ENCODE peak calls at places on chromosomes 7 and 10, in four cellular contexts. S is right lobe of liver, B is H9, D is stomach. J is an unnamed sample.

GRCh38 chr7:44484482-44485313 is 5.8 kb downstream of the NUDCD3 start:
- DNase-seq in S (no peak), B (no peak), D (no peak), J (no peak)

GRCh38 chr7:130358471-130358870 is 13.9 kb downstream of the CPA5 start:
- DNase-seq in S (no peak), B (no peak), D (no peak), J (no peak)

GRCh38 chr7:30470783-30471182 is 7.8 kb downstream of the NOD1 start:
- DNase-seq in S (no peak), B (no peak), D (no peak), J (peak)

GRCh38 chr7:104627516-104627915 is 299.1 kb downstream of the LHFPL3 start:
- DNase-seq in S (no peak), B (peak), D (no peak), J (no peak)

GRCh38 chr10:63064706-63065105 is 68.4 kb upstream of the NRBF2 start:
- DNase-seq in S (no peak), B (no peak), D (no peak), J (no peak)

GRCh38 chr7:2471396-2471795 is 4.8 kb downstream of the GRIFIN start:
- DNase-seq in S (no peak), B (peak), D (no peak), J (no peak)

GRCh38 chr7:132019718-132020117 is 463.3 kb upstream of the PODXL start:
- DNase-seq in S (no peak), B (no peak), D (no peak), J (no peak)

GRCh38 chr7:2175514-2175913 is 57.2 kb downstream of the MAD1L1 start:
- DNase-seq in S (no peak), B (no peak), D (no peak), J (no peak)

GRCh38 chr10:12636585-12636984 is 287.2 kb downstream of the CAMK1D start:
- DNase-seq in S (no peak), B (no peak), D (no peak), J (no peak)

GRCh38 chr10:120599202-120599724 is 142.2 kb downstream of the PLPP4 start:
- DNase-seq in S (no peak), B (no peak), D (no peak), J (no peak)

GRCh38 chr7:20235303-20235702 is 18.1 kb upstream of the MACC1 start:
- DNase-seq in S (no peak), B (no peak), D (no peak), J (no peak)

GRCh38 chr10:74705361-74705980 is 120.9 kb upstream of the KAT6B start:
- DNase-seq in S (no peak), B (no peak), D (no peak), J (no peak)

GRCh38 chr7:45435846-45436245 is 138.3 kb upstream of the ADCY1 start:
- DNase-seq in S (no peak), B (no peak), D (no peak), J (no peak)

GRCh38 chr7:34107306-34107705 is 202.0 kb downstream of the BMPER start:
- DNase-seq in S (no peak), B (no peak), D (no peak), J (no peak)

GRCh38 chr10:93816123-93816747 is 58.5 kb downstream of the LGI1 start:
- DNase-seq in S (peak), B (peak), D (peak), J (no peak)

GRCh38 chr10:12594448-12594944 is 245.1 kb downstream of the CAMK1D start:
- DNase-seq in S (no peak), B (no peak), D (no peak), J (no peak)

DNA sequence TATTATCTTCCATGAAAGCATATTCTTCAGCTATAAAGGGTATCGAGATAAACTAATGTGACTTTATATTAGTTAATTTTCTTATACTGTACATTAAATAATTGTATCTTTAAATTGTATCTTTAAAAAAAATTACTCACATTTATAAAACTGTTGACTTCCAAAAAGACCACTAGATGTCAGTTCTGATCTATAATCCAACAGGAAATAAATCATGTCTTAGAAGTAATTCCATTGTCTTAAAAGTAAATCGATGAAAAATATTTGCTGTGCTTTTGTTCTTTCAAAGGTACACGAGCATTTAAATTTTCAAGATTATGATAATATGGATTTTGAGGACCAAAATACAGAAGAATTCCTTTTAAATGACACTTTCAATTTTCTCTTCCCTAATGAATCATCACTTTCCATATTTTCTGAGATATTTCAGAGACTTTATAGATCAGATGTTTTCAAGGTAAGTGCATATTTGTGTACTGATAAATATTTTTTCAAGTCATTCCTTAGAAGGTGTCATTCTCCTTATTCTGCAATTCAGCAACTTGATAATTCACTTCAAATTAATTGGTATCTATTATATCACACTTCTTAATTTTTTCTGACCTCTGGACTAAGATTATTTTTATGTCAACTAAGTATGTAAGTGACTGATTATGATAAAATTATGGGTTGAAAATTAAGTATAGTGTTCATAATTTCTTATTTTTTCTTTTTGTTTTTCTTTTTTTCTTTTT is 138.5 kb downstream of the CPED1 start:
- DNase-seq in S (no peak), B (no peak), D (no peak), J (no peak)
- TF ChIP-seq CTCF in S (peak), B (peak), D (no peak), J (peak)

GRCh38 chr7:94683066-94683465 is 27.1 kb upstream of the SGCE start:
- DNase-seq in S (no peak), B (no peak), D (no peak), J (no peak)

GRCh38 chr7:94675356-94675755 is 19.4 kb upstream of the SGCE start:
- DNase-seq in S (no peak), B (no peak), D (no peak), J (no peak)

GRCh38 chr7:94676431-94676830 is 20.5 kb upstream of the SGCE start:
- DNase-seq in S (no peak), B (no peak), D (no peak), J (no peak)

DNA sequence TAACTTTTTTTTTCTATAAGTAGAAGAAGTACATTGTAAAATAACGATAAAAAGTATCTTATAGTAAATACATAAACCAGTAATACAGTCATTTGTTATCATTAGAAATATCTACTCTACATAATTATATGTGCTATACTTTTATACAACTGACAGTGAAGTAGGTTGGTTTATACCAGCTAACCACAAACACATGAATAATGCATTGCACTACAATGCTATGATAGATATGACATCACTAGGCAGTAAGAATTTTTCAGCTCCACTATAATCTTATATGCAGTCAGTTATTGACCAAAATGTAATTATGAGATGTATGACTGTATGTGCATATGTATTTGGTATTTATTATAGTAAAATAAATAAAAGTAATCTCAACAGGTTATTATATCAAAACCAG is 23.4 kb upstream of the SGCE start:
- DNase-seq in S (no peak), B (no peak), D (no peak), J (no peak)
- TF ChIP-seq CTCF in S (no peak), B (no peak), D (no peak), J (no peak)

DNA sequence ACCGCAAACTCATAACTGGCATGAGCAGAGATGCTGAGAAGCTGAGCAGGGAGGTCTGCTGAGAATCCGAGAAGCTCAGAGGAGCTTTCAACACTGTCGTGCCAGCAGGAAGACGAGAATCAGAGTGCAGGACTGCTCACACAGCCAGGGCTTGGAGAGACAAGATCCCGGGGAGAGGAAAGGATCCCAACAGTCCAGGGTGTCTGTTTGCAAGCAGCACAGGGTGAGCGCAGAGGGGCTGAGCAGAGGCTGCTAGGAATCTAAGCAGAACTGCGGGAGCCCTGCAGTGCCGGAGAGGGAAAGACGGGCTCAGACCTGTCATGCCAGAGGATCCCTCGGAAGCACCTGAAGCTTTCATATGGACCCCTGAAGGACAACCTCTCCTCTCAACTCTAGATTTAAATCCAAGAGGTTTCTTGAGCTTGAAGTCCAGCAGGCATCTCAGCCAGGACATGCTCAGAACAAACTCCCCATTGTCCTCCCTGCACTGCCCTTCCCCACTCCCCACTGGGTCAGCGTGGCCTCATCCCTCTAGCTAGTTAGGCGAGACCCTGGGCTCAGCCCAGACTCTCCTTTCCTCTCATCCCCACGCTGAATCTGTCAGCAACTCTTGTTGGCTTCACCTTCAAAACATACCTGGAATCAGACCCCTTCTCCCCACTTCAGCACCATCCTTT is 40.7 kb downstream of the FOXL3 start:
- DNase-seq in S (no peak), B (no peak), D (no peak), J (no peak)
- TF ChIP-seq CTCF in S (no peak), B (no peak), D (no peak), J (no peak)

GRCh38 chr7:26291699-26292538 is at the start of gene SNX10:
- DNase-seq in S (peak), B (peak), D (peak), J (peak)
- TF ChIP-seq CTCF in S (peak), B (peak), D (no peak), J (peak)